ENCODE peak calls at places on chromosomes 2 and 18, in seven cellular contexts. One of them, this sample, is unnamed.

GRCh38 chr2:224331698-224332097 is 70.2 kb downstream of the FAM124B start:
- DNase-seq in suprapubic skin: no peak
- DNase-seq in mesenteric fat pad: no peak
- DNase-seq in fibroblast of the conjunctiva: no peak
- DNase-seq in GM04503: no peak
- DNase-seq in effector memory CD8-positive, alpha-beta T cell: no peak
- DNase-seq in HL-60: no peak
- DNase-seq in this sample: no peak

GRCh38 chr2:26768759-26769500 is 4.8 kb downstream of the SLC35F6 start:
- DNase-seq in HL-60: peak
- DNase-seq in fibroblast of the conjunctiva: peak
- DNase-seq in suprapubic skin: peak
- DNase-seq in GM04503: no peak
- DNase-seq in effector memory CD8-positive, alpha-beta T cell: no peak
- DNase-seq in mesenteric fat pad: peak
- DNase-seq in this sample: no peak

GRCh38 chr2:62587616-62588015 is 81.6 kb upstream of the TMEM17 start:
- DNase-seq in effector memory CD8-positive, alpha-beta T cell: no peak
- DNase-seq in GM04503: no peak
- DNase-seq in mesenteric fat pad: no peak
- DNase-seq in HL-60: no peak
- DNase-seq in fibroblast of the conjunctiva: no peak
- DNase-seq in suprapubic skin: no peak
- DNase-seq in this sample: no peak

GRCh38 chr2:129984426-129984825 is 5.0 kb downstream of the RAB6C start:
- DNase-seq in suprapubic skin: no peak
- DNase-seq in mesenteric fat pad: no peak
- DNase-seq in HL-60: no peak
- DNase-seq in GM04503: no peak
- DNase-seq in fibroblast of the conjunctiva: no peak
- DNase-seq in effector memory CD8-positive, alpha-beta T cell: no peak
- DNase-seq in this sample: no peak

GRCh38 chr18:65567372-65567771 is 183.4 kb upstream of the CDH7 start:
- DNase-seq in mesenteric fat pad: no peak
- DNase-seq in fibroblast of the conjunctiva: no peak
- DNase-seq in effector memory CD8-positive, alpha-beta T cell: no peak
- DNase-seq in suprapubic skin: no peak
- DNase-seq in GM04503: no peak
- DNase-seq in HL-60: no peak
- DNase-seq in this sample: no peak

GRCh38 chr18:46051731-46052461 is 20.2 kb downstream of the PSTPIP2 start:
- DNase-seq in fibroblast of the conjunctiva: no peak
- DNase-seq in suprapubic skin: no peak
- DNase-seq in effector memory CD8-positive, alpha-beta T cell: no peak
- DNase-seq in GM04503: peak
- DNase-seq in HL-60: no peak
- DNase-seq in mesenteric fat pad: no peak
- DNase-seq in this sample: peak

GRCh38 chr2:61255580-61256437 is 93.8 kb downstream of the C2orf74 start:
- DNase-seq in effector memory CD8-positive, alpha-beta T cell: no peak
- DNase-seq in fibroblast of the conjunctiva: peak
- DNase-seq in HL-60: no peak
- DNase-seq in GM04503: peak
- DNase-seq in suprapubic skin: no peak
- DNase-seq in mesenteric fat pad: no peak
- DNase-seq in this sample: peak

GRCh38 chr2:64819774-64820688 is 166.3 kb upstream of the SERTAD2 start:
- DNase-seq in fibroblast of the conjunctiva: no peak
- DNase-seq in mesenteric fat pad: no peak
- DNase-seq in HL-60: no peak
- DNase-seq in effector memory CD8-positive, alpha-beta T cell: no peak
- DNase-seq in suprapubic skin: no peak
- DNase-seq in GM04503: no peak
- DNase-seq in this sample: no peak

GRCh38 chr2:15561574-15562344 is 625 bp upstream of the NBAS start:
- DNase-seq in GM04503: no peak
- DNase-seq in effector memory CD8-positive, alpha-beta T cell: no peak
- DNase-seq in mesenteric fat pad: no peak
- DNase-seq in suprapubic skin: no peak
- DNase-seq in fibroblast of the conjunctiva: no peak
- DNase-seq in HL-60: no peak
- DNase-seq in this sample: no peak

GRCh38 chr2:134549104-134549503 is 169.7 kb downstream of the TMEM163 start:
- DNase-seq in fibroblast of the conjunctiva: peak
- DNase-seq in HL-60: no peak
- DNase-seq in suprapubic skin: no peak
- DNase-seq in GM04503: peak
- DNase-seq in effector memory CD8-positive, alpha-beta T cell: no peak
- DNase-seq in mesenteric fat pad: no peak
- DNase-seq in this sample: peak

GRCh38 chr18:6781846-6782245 is 52.3 kb downstream of the ARHGAP28 start:
- DNase-seq in mesenteric fat pad: no peak
- DNase-seq in HL-60: no peak
- DNase-seq in GM04503: no peak
- DNase-seq in effector memory CD8-positive, alpha-beta T cell: no peak
- DNase-seq in fibroblast of the conjunctiva: peak
- DNase-seq in suprapubic skin: no peak
- DNase-seq in this sample: peak

GRCh38 chr2:223889133-223889769 is 51.9 kb upstream of the AP1S3 start:
- DNase-seq in HL-60: no peak
- DNase-seq in suprapubic skin: no peak
- DNase-seq in effector memory CD8-positive, alpha-beta T cell: no peak
- DNase-seq in GM04503: no peak
- DNase-seq in mesenteric fat pad: no peak
- DNase-seq in fibroblast of the conjunctiva: no peak
- DNase-seq in this sample: no peak

GRCh38 chr2:128282976-128283810 is 35.5 kb downstream of the HS6ST1 start:
- DNase-seq in suprapubic skin: no peak
- DNase-seq in fibroblast of the conjunctiva: no peak
- DNase-seq in HL-60: no peak
- DNase-seq in effector memory CD8-positive, alpha-beta T cell: no peak
- DNase-seq in mesenteric fat pad: no peak
- DNase-seq in GM04503: no peak
- DNase-seq in this sample: no peak

GRCh38 chr18:37566479-37567060 is 972 bp upstream of the CELF4 start:
- DNase-seq in mesenteric fat pad: no peak
- DNase-seq in HL-60: no peak
- DNase-seq in fibroblast of the conjunctiva: no peak
- DNase-seq in GM04503: no peak
- DNase-seq in effector memory CD8-positive, alpha-beta T cell: no peak
- DNase-seq in suprapubic skin: no peak
- DNase-seq in this sample: no peak

GRCh38 chr2:25743132-25743830 is 69.9 kb upstream of the DTNB start:
- DNase-seq in HL-60: peak
- DNase-seq in effector memory CD8-positive, alpha-beta T cell: no peak
- DNase-seq in fibroblast of the conjunctiva: no peak
- DNase-seq in GM04503: no peak
- DNase-seq in suprapubic skin: no peak
- DNase-seq in mesenteric fat pad: no peak
- DNase-seq in this sample: no peak

GRCh38 chr2:14316594-14316993 is 315.9 kb upstream of the LRATD1 start:
- DNase-seq in effector memory CD8-positive, alpha-beta T cell: no peak
- DNase-seq in HL-60: no peak
- DNase-seq in GM04503: no peak
- DNase-seq in suprapubic skin: no peak
- DNase-seq in fibroblast of the conjunctiva: no peak
- DNase-seq in mesenteric fat pad: no peak
- DNase-seq in this sample: no peak

GRCh38 chr2:215930505-215931233 is 82.7 kb downstream of the MREG start:
- DNase-seq in HL-60: no peak
- DNase-seq in fibroblast of the conjunctiva: no peak
- DNase-seq in GM04503: no peak
- DNase-seq in effector memory CD8-positive, alpha-beta T cell: no peak
- DNase-seq in mesenteric fat pad: no peak
- DNase-seq in suprapubic skin: no peak
- DNase-seq in this sample: no peak

GRCh38 chr18:40404284-40404683 is 1550.8 kb upstream of the PIK3C3 start:
- DNase-seq in effector memory CD8-positive, alpha-beta T cell: no peak
- DNase-seq in fibroblast of the conjunctiva: no peak
- DNase-seq in mesenteric fat pad: no peak
- DNase-seq in suprapubic skin: no peak
- DNase-seq in GM04503: no peak
- DNase-seq in HL-60: no peak
- DNase-seq in this sample: no peak

GRCh38 chr2:26018184-26018716 is 15.6 kb upstream of the RAB10 start:
- DNase-seq in effector memory CD8-positive, alpha-beta T cell: no peak
- DNase-seq in mesenteric fat pad: no peak
- DNase-seq in HL-60: no peak
- DNase-seq in suprapubic skin: peak
- DNase-seq in fibroblast of the conjunctiva: peak
- DNase-seq in GM04503: no peak
- DNase-seq in this sample: peak

GRCh38 chr2:9211496-9211895 is 4.9 kb downstream of the ASAP2 start:
- DNase-seq in HL-60: no peak
- DNase-seq in GM04503: no peak
- DNase-seq in suprapubic skin: no peak
- DNase-seq in effector memory CD8-positive, alpha-beta T cell: no peak
- DNase-seq in mesenteric fat pad: no peak
- DNase-seq in fibroblast of the conjunctiva: peak
- DNase-seq in this sample: no peak

GRCh38 chr2:144516981-144517824 is 2.7 kb downstream of the ZEB2 start:
- DNase-seq in mesenteric fat pad: no peak
- DNase-seq in GM04503: peak
- DNase-seq in fibroblast of the conjunctiva: peak
- DNase-seq in suprapubic skin: peak
- DNase-seq in HL-60: no peak
- DNase-seq in effector memory CD8-positive, alpha-beta T cell: peak
- DNase-seq in this sample: peak

GRCh38 chr2:223725494-223725893 is 111.9 kb downstream of the AP1S3 start:
- DNase-seq in GM04503: peak
- DNase-seq in mesenteric fat pad: no peak
- DNase-seq in HL-60: peak
- DNase-seq in suprapubic skin: peak
- DNase-seq in effector memory CD8-positive, alpha-beta T cell: no peak
- DNase-seq in fibroblast of the conjunctiva: peak
- DNase-seq in this sample: peak

GRCh38 chr2:28600176-28600575 is 104.3 kb downstream of the PLB1 start:
- DNase-seq in fibroblast of the conjunctiva: no peak
- DNase-seq in suprapubic skin: no peak
- DNase-seq in effector memory CD8-positive, alpha-beta T cell: no peak
- DNase-seq in mesenteric fat pad: no peak
- DNase-seq in HL-60: no peak
- DNase-seq in GM04503: no peak
- DNase-seq in this sample: no peak

GRCh38 chr18:76450912-76451421 is 44.1 kb downstream of the ZNF516 start:
- DNase-seq in mesenteric fat pad: peak
- DNase-seq in suprapubic skin: peak
- DNase-seq in GM04503: no peak
- DNase-seq in effector memory CD8-positive, alpha-beta T cell: no peak
- DNase-seq in HL-60: no peak
- DNase-seq in fibroblast of the conjunctiva: no peak
- DNase-seq in this sample: no peak

GRCh38 chr2:85605406-85606115 is 3.1 kb upstream of the TMEM150A start:
- DNase-seq in fibroblast of the conjunctiva: peak
- DNase-seq in effector memory CD8-positive, alpha-beta T cell: no peak
- DNase-seq in mesenteric fat pad: no peak
- DNase-seq in GM04503: peak
- DNase-seq in HL-60: no peak
- DNase-seq in suprapubic skin: no peak
- DNase-seq in this sample: peak

This sample was measured in skeletal muscle cell.